ENCODE peak calls at places on chromosomes 13 and 19, in ten cellular contexts. J, G, N, A, S, I, H, V, Q and D are unnamed samples.

GRCh38 chr13:108213946-108214345 is 1.4 kb downstream of the LIG4 start:
- DNase-seq in H (no peak), I (peak), S (no peak), Q (peak), A (no peak), V (peak), G (peak), J (no peak), N (no peak), D (no peak)

GRCh38 chr19:4609878-4610511 is 29.3 kb upstream of the TNFAIP8L1 start:
- DNase-seq in S (no peak), N (no peak), A (no peak), H (no peak), G (no peak), I (no peak), Q (no peak), J (no peak), V (no peak), D (no peak)

GRCh38 chr13:33728271-33729037 is 89.5 kb upstream of the RFC3 start:
- DNase-seq in V (peak), A (no peak), J (no peak), H (no peak), I (peak), Q (no peak), G (peak), S (no peak), N (no peak), D (no peak)

GRCh38 chr13:78599911-78600310 is 3.4 kb downstream of the POU4F1 start:
- DNase-seq in H (no peak), Q (no peak), G (no peak), A (no peak), N (no peak), J (no peak), S (no peak), I (no peak), V (no peak), D (no peak)

GRCh38 chr13:44364019-44364418 is 9.6 kb upstream of the SERP2 start:
- DNase-seq in Q (no peak), V (no peak), N (peak), A (no peak), J (no peak), H (no peak), S (no peak), G (no peak), I (no peak), D (no peak)

GRCh38 chr13:35723820-35724219 is 247.3 kb upstream of the MAB21L1 start:
- DNase-seq in S (no peak), N (no peak), J (no peak), G (peak), H (no peak), Q (no peak), I (no peak), A (no peak), V (peak), D (no peak)

GRCh38 chr19:55638864-55639359 is 1.9 kb upstream of the ZNF580 start:
- DNase-seq in Q (no peak), H (peak), N (peak), G (peak), V (peak), A (peak), J (no peak), S (no peak), I (peak), D (no peak)

GRCh38 chr13:106155411-106155810 is 380.1 kb downstream of the EFNB2 start:
- DNase-seq in A (no peak), J (no peak), S (no peak), H (no peak), G (peak), V (peak), N (no peak), I (no peak), Q (no peak), D (no peak)

GRCh38 chr19:21432590-21432989 is 35.7 kb downstream of the ZNF493 start:
- DNase-seq in S (no peak), A (no peak), I (no peak), N (no peak), V (no peak), G (no peak), J (no peak), H (no peak), Q (no peak), D (no peak)

GRCh38 chr13:92806215-92806614 is 420.4 kb upstream of the GPC6 start:
- DNase-seq in Q (no peak), S (no peak), J (no peak), I (peak), H (peak), G (peak), N (peak), A (no peak), V (peak), D (no peak)

GRCh38 chr13:102487330-102487729 is 85.5 kb upstream of the FGF14 start:
- DNase-seq in J (no peak), S (no peak), V (no peak), H (no peak), I (no peak), Q (no peak), N (no peak), G (no peak), A (no peak), D (no peak)

GRCh38 chr13:83286737-83287136 is 595.5 kb downstream of the SLITRK1 start:
- DNase-seq in G (peak), J (no peak), Q (no peak), V (peak), A (no peak), N (no peak), H (no peak), S (no peak), I (peak), D (no peak)

GRCh38 chr13:99275093-99275469 is 16.9 kb upstream of the GPR18 start:
- DNase-seq in N (peak), H (peak), V (peak), I (peak), S (no peak), Q (no peak), J (no peak), A (peak), G (peak), D (peak)

GRCh38 chr13:58655086-58655485 is 1023.5 kb downstream of the PCDH17 start:
- DNase-seq in Q (no peak), G (no peak), A (no peak), H (no peak), V (no peak), J (no peak), S (no peak), N (no peak), I (no peak), D (no peak)

GRCh38 chr19:40223135-40223822 is 3.2 kb downstream of the CCNP start:
- DNase-seq in N (no peak), Q (peak), I (no peak), S (no peak), J (no peak), A (peak), G (no peak), H (peak), V (no peak), D (peak)

GRCh38 chr19:7801020-7801570 is 28.9 kb upstream of the EVI5L start:
- DNase-seq in A (no peak), V (no peak), G (no peak), N (no peak), S (no peak), J (no peak), H (no peak), I (no peak), Q (no peak), D (no peak)

GRCh38 chr13:21884299-21884878 is 213.5 kb downstream of the FGF9 start:
- DNase-seq in G (no peak), I (no peak), A (no peak), Q (no peak), J (no peak), H (no peak), S (no peak), V (no peak), N (no peak), D (no peak)

GRCh38 chr19:39923862-39924261 is 10.6 kb downstream of the FCGBP start:
- DNase-seq in Q (no peak), N (no peak), G (no peak), A (no peak), V (no peak), J (no peak), H (no peak), S (no peak), I (no peak), D (no peak)

GRCh38 chr13:47990427-47990826 is 10.6 kb downstream of the SUCLA2 start:
- DNase-seq in G (no peak), V (no peak), J (no peak), Q (no peak), N (no peak), I (no peak), S (no peak), H (no peak), A (no peak), D (no peak)

GRCh38 chr13:87089391-87089790 is 581.8 kb upstream of the SLITRK5 start:
- DNase-seq in S (no peak), A (no peak), I (peak), G (peak), V (no peak), J (peak), H (no peak), N (no peak), Q (no peak), D (no peak)

GRCh38 chr13:70622785-70623184 is 514.5 kb upstream of the KLHL1 start:
- DNase-seq in S (no peak), N (no peak), V (no peak), I (no peak), A (no peak), Q (no peak), G (peak), H (no peak), J (no peak), D (no peak)

GRCh38 chr19:49546825-49547565 is 19.2 kb downstream of the RCN3 start:
- DNase-seq in G (peak), I (peak), V (peak), J (peak), N (peak), S (peak), Q (peak), H (peak), A (peak), D (peak)

GRCh38 chr13:63942372-63942771 is 2526.7 kb upstream of the PCDH20 start:
- DNase-seq in G (peak), I (peak), A (no peak), Q (no peak), N (no peak), S (no peak), J (no peak), H (no peak), V (no peak), D (no peak)

GRCh38 chr13:39350461-39350881 is 252.5 kb downstream of the LHFPL6 start:
- DNase-seq in H (no peak), N (no peak), A (no peak), S (no peak), Q (no peak), G (no peak), V (no peak), I (no peak), J (no peak), D (no peak)

GRCh38 chr19:17933414-17934129 is 757 bp downstream of the CCDC124 start:
- DNase-seq in I (peak), J (no peak), H (no peak), S (no peak), N (peak), Q (no peak), A (no peak), G (peak), V (peak), D (no peak)

GRCh38 chr13:111472083-111472482 is 151.6 kb downstream of the TEX29 start:
- DNase-seq in H (no peak), Q (no peak), S (no peak), J (no peak), N (no peak), V (no peak), I (no peak), G (no peak), A (no peak), D (no peak)

GRCh38 chr13:29716493-29716892 is 121.0 kb upstream of the SLC7A1 start:
- DNase-seq in N (no peak), Q (no peak), A (no peak), J (no peak), G (no peak), I (no peak), V (no peak), S (no peak), H (no peak), D (no peak)

GRCh38 chr13:74062933-74063332 is 71.3 kb downstream of the KLF12 start:
- DNase-seq in S (no peak), H (no peak), A (peak), Q (no peak), V (peak), J (no peak), N (no peak), I (peak), G (peak), D (no peak)

GRCh38 chr13:33932765-33933406 is 114.9 kb downstream of the RFC3 start:
- DNase-seq in V (no peak), G (peak), Q (no peak), H (no peak), S (no peak), A (no peak), I (no peak), N (no peak), J (no peak), D (no peak)

GRCh38 chr19:43318796-43319314 is 34.6 kb upstream of the CD177 start:
- DNase-seq in H (no peak), A (no peak), S (no peak), J (no peak), N (no peak), Q (no peak), V (no peak), G (no peak), I (no peak), D (no peak)

GRCh38 chr13:57595775-57596174 is 35.8 kb upstream of the PCDH17 start:
- DNase-seq in I (no peak), V (no peak), A (no peak), S (no peak), N (no peak), Q (no peak), H (no peak), G (no peak), J (no peak), D (no peak)

GRCh38 chr13:37984357-37984756 is 114.8 kb upstream of the TRPC4 start:
- DNase-seq in A (no peak), V (no peak), I (no peak), J (no peak), Q (no peak), N (no peak), G (no peak), S (no peak), H (no peak), D (no peak)